ENCODE peak calls at places on chromosomes 16 and 17, in nine cellular contexts. B is tibial artery; A is activated CD4-positive, alpha-beta T cell treated with anti-CD3 and anti-CD28 coated beads, Interleukin-2, amount 50 U/mL, for 1 hour; Q is activated CD4-positive, alpha-beta memory T cell treated with anti-CD3 and anti-CD28 coated beads for 36 hours; N is fibroblast of the aortic adventitia; O is GOT3; L is PC-9; F is non-pigmented ciliary epithelial cell; C is H9. Z is an unnamed sample.

GRCh38 chr16:28291651-28292626 is at the start of gene SBK1:
- DNase-seq in B (peak), A (peak), Q (peak), N (peak), O (no peak), L (peak), F (peak), C (peak), Z (peak)

GRCh38 chr16:11796227-11797165 is 562 bp downstream of the ZC3H7A start:
- DNase-seq in B (peak), A (peak), Q (peak), N (peak), O (no peak), L (peak), F (no peak), C (peak), Z (no peak)

GRCh38 chr17:75558666-75559530 is 28.7 kb upstream of the MYO15B start:
- DNase-seq in B (no peak), A (no peak), Q (no peak), N (no peak), O (no peak), L (no peak), F (no peak), C (no peak), Z (no peak)

GRCh38 chr16:79601092-79601977 is 798 bp upstream of the MAF start:
- DNase-seq in B (peak), A (peak), Q (peak), N (no peak), O (no peak), L (no peak), F (no peak), C (peak), Z (no peak)

GRCh38 chr16:30740364-30741251 is 7.6 kb upstream of the PHKG2 start:
- DNase-seq in B (peak), A (no peak), Q (peak), N (peak), O (no peak), L (peak), F (no peak), C (peak), Z (no peak)

GRCh38 chr16:16019488-16019887 is 70.1 kb downstream of the ABCC1 start:
- DNase-seq in B (peak), A (no peak), Q (no peak), N (peak), O (no peak), L (peak), F (no peak), C (no peak), Z (no peak)

GRCh38 chr17:73870035-73870434 is 225.8 kb upstream of the SDK2 start:
- DNase-seq in B (no peak), A (no peak), Q (no peak), N (no peak), O (no peak), L (no peak), F (no peak), C (no peak), Z (no peak)

GRCh38 chr16:83899272-83899897 is 470 bp downstream of the MLYCD start:
- DNase-seq in B (peak), A (peak), Q (peak), N (peak), O (no peak), L (peak), F (no peak), C (peak), Z (no peak)

GRCh38 chr17:60077672-60078519 is 825 bp downstream of the HEATR6 start:
- DNase-seq in B (no peak), A (peak), Q (peak), N (peak), O (no peak), L (no peak), F (no peak), C (no peak), Z (peak)

GRCh38 chr17:78415821-78416301 is 37.4 kb downstream of the PGS1 start:
- DNase-seq in B (no peak), A (no peak), Q (no peak), N (no peak), O (no peak), L (no peak), F (no peak), C (no peak), Z (no peak)

GRCh38 chr17:6269474-6269873 is 165.4 kb downstream of the AIPL1 start:
- DNase-seq in B (no peak), A (peak), Q (peak), N (peak), O (no peak), L (peak), F (no peak), C (peak), Z (no peak)

GRCh38 chr16:78744796-78745464 is 645.5 kb downstream of the WWOX start:
- DNase-seq in B (no peak), A (no peak), Q (no peak), N (no peak), O (no peak), L (no peak), F (no peak), C (no peak), Z (no peak)

GRCh38 chr16:49345829-49346228 is 27.8 kb upstream of the C16orf78 start:
- DNase-seq in B (no peak), A (no peak), Q (no peak), N (no peak), O (no peak), L (no peak), F (no peak), C (no peak), Z (no peak)

GRCh38 chr16:4606354-4606753 is 8.3 kb downstream of the UBALD1 start:
- DNase-seq in B (no peak), A (no peak), Q (no peak), N (no peak), O (no peak), L (no peak), F (no peak), C (no peak), Z (no peak)

GRCh38 chr17:68435361-68435760 is 21.9 kb downstream of the WIPI1 start:
- DNase-seq in B (peak), A (no peak), Q (no peak), N (no peak), O (no peak), L (no peak), F (no peak), C (no peak), Z (no peak)

GRCh38 chr17:20095366-20096080 is 86.4 kb downstream of the SPECC1 start:
- DNase-seq in B (peak), A (no peak), Q (no peak), N (peak), O (no peak), L (peak), F (no peak), C (peak), Z (no peak)

GRCh38 chr17:83085103-83085502 is 5.7 kb downstream of the METRNL start:
- DNase-seq in B (no peak), A (no peak), Q (no peak), N (no peak), O (no peak), L (no peak), F (no peak), C (no peak), Z (no peak)

GRCh38 chr16:720990-721764 is at the start of gene ANTKMT:
- DNase-seq in B (peak), A (peak), Q (peak), N (peak), O (peak), L (peak), F (no peak), C (peak), Z (peak)

GRCh38 chr17:50080827-50081226 is 14.3 kb upstream of the PDK2 start:
- DNase-seq in B (no peak), A (no peak), Q (no peak), N (no peak), O (no peak), L (no peak), F (no peak), C (no peak), Z (no peak)

GRCh38 chr17:37188157-37188556 is 187.6 kb upstream of the C17orf78 start:
- DNase-seq in B (no peak), A (no peak), Q (no peak), N (no peak), O (no peak), L (no peak), F (no peak), C (no peak), Z (no peak)

GRCh38 chr17:39132192-39132600 is 19.2 kb downstream of the PLXDC1 start:
- DNase-seq in B (no peak), A (no peak), Q (no peak), N (peak), O (no peak), L (no peak), F (no peak), C (no peak), Z (no peak)

GRCh38 chr16:57627184-57627871 is 1.1 kb upstream of the ADGRG1 start:
- DNase-seq in B (no peak), A (no peak), Q (no peak), N (peak), O (no peak), L (peak), F (no peak), C (peak), Z (no peak)

GRCh38 chr17:18038149-18038850 is 668 bp downstream of the ATPAF2 start:
- DNase-seq in B (no peak), A (no peak), Q (peak), N (no peak), O (no peak), L (no peak), F (no peak), C (no peak), Z (no peak)

GRCh38 chr17:32609085-32609484 is 122.3 kb downstream of the CDK5R1 start:
- DNase-seq in B (no peak), A (peak), Q (peak), N (no peak), O (no peak), L (peak), F (no peak), C (no peak), Z (peak)

GRCh38 chr16:17451835-17452234 is 18.9 kb downstream of the XYLT1 start:
- DNase-seq in B (peak), A (no peak), Q (peak), N (no peak), O (no peak), L (no peak), F (no peak), C (no peak), Z (no peak)

GRCh38 chr16:8614435-8615029 is 7.0 kb upstream of the METTL22 start:
- DNase-seq in B (no peak), A (no peak), Q (no peak), N (no peak), O (no peak), L (no peak), F (no peak), C (no peak), Z (no peak)

GRCh38 chr17:34098712-34099111 is 156.4 kb upstream of the CCL2 start:
- DNase-seq in B (no peak), A (no peak), Q (no peak), N (no peak), O (no peak), L (no peak), F (no peak), C (no peak), Z (no peak)

GRCh38 chr17:82155606-82156005 is 57.0 kb downstream of the CCDC57 start:
- DNase-seq in B (no peak), A (no peak), Q (no peak), N (no peak), O (no peak), L (no peak), F (no peak), C (no peak), Z (no peak)

GRCh38 chr16:17106243-17106791 is 364.4 kb downstream of the XYLT1 start:
- DNase-seq in B (no peak), A (no peak), Q (no peak), N (no peak), O (no peak), L (no peak), F (no peak), C (no peak), Z (no peak)

GRCh38 chr17:37796081-37796480 is 51.2 kb upstream of the HNF1B start:
- DNase-seq in B (no peak), A (no peak), Q (no peak), N (no peak), O (no peak), L (no peak), F (no peak), C (no peak), Z (no peak)

GRCh38 chr17:82414548-82415281 is 3.4 kb upstream of the HEXD start:
- DNase-seq in B (peak), A (peak), Q (peak), N (peak), O (peak), L (peak), F (no peak), C (peak), Z (peak)

GRCh38 chr16:49876716-49877129 is 20.8 kb upstream of the ZNF423 start:
- DNase-seq in B (peak), A (no peak), Q (peak), N (no peak), O (no peak), L (no peak), F (no peak), C (peak), Z (no peak)

GRCh38 chr17:151004-151403 is 13.6 kb downstream of the SCGB1C2 start:
- DNase-seq in B (no peak), A (no peak), Q (no peak), N (no peak), O (no peak), L (no peak), F (no peak), C (no peak), Z (no peak)

GRCh38 chr16:9966569-9967157 is 215.6 kb downstream of the GRIN2A start:
- DNase-seq in B (no peak), A (no peak), Q (peak), N (peak), O (no peak), L (no peak), F (no peak), C (no peak), Z (no peak)

GRCh38 chr17:36932383-36933173 is 4.7 kb upstream of the LHX1 start:
- DNase-seq in B (no peak), A (no peak), Q (no peak), N (no peak), O (no peak), L (no peak), F (no peak), C (peak), Z (no peak)

GRCh38 chr16:4261557-4262172 is 11.2 kb downstream of the TFAP4 start:
- DNase-seq in B (no peak), A (peak), Q (peak), N (no peak), O (no peak), L (no peak), F (no peak), C (peak), Z (peak)

GRCh38 chr17:40510328-40510648 is 8.9 kb upstream of the TNS4 start:
- DNase-seq in B (peak), A (no peak), Q (no peak), N (no peak), O (no peak), L (peak), F (no peak), C (no peak), Z (no peak)

Z was measured in GDM1.